ENCODE peak calls at places on chromosomes 1 and 21, in ten cellular contexts. U is stimulated activated CD4-positive, alpha-beta T cell treated with anti-CD3 and anti-CD28 coated beads, Interleukin-1b, Interleukin-23, amount 100 ng/mL, for 24 hours; M is NCI-H1417 treated with DMSO at 0.1 percent for 48 hours; W is nephron progenitor cell; D is MM.1S; V is neural progenitor cell; I is RPMI8226; G is memory B cell; C is T-helper 2 cell; A is OCI-LY7. Y is an unnamed sample.

GRCh38 chr1:79190074-79190473 is 183.5 kb upstream of the ADGRL4 start:
- DNase-seq in U (no peak), M (no peak), W (no peak), D (no peak), V (no peak), I (peak; percentile 33), G (no peak), C (no peak), A (no peak), Y (no peak)

GRCh38 chr1:209248649-209249279 is 334.8 kb upstream of the CAMK1G start:
- DNase-seq in U (peak; percentile 28), M (peak; percentile 33), W (peak; percentile 72), D (peak; percentile 88), V (peak; percentile 72), I (peak; percentile 85), G (peak; percentile 41), C (no peak), A (peak; percentile 56), Y (peak; percentile 62)

GRCh38 chr1:221611930-221612777 is 129.7 kb downstream of the DUSP10 start:
- DNase-seq in U (no peak), M (no peak), W (no peak), D (no peak), V (no peak), I (no peak), G (no peak), C (no peak), A (no peak), Y (peak; percentile 11)

GRCh38 chr1:162321809-162322422 is 54.7 kb downstream of the SPATA46 start:
- DNase-seq in U (no peak), M (no peak), W (no peak), D (no peak), V (no peak), I (no peak), G (no peak), C (no peak), A (no peak), Y (no peak)

GRCh38 chr1:81512242-81512641 is 288.5 kb upstream of the ADGRL2 start:
- DNase-seq in U (no peak), M (no peak), W (no peak), D (no peak), V (no peak), I (no peak), G (no peak), C (no peak), A (no peak), Y (no peak)

GRCh38 chr1:57848406-57848805 is 424.5 kb upstream of the DAB1 start:
- DNase-seq in U (no peak), M (no peak), W (no peak), D (no peak), V (no peak), I (no peak), G (no peak), C (no peak), A (no peak), Y (no peak)

GRCh38 chr1:49351744-49352143 is 575.1 kb upstream of the BEND5 start:
- DNase-seq in U (no peak), M (no peak), W (no peak), D (no peak), V (no peak), I (no peak), G (no peak), C (no peak), A (no peak), Y (peak; percentile 3)

GRCh38 chr1:74344396-74344795 is 109.2 kb downstream of the TNNI3K start:
- DNase-seq in U (no peak), M (no peak), W (no peak), D (no peak), V (no peak), I (no peak), G (no peak), C (no peak), A (no peak), Y (no peak)

GRCh38 chr1:153081736-153082135 is 10.3 kb upstream of the SPRR2B start:
- DNase-seq in U (no peak), M (no peak), W (no peak), D (no peak), V (no peak), I (no peak), G (no peak), C (no peak), A (no peak), Y (no peak)

GRCh38 chr1:27318596-27318995 is 3.4 kb upstream of the TMEM222 start:
- DNase-seq in U (no peak), M (no peak), W (no peak), D (no peak), V (no peak), I (no peak), G (no peak), C (no peak), A (no peak), Y (no peak)

GRCh38 chr1:6121651-6122370 is 58.3 kb downstream of the CHD5 start:
- DNase-seq in U (no peak), M (no peak), W (no peak), D (no peak), V (no peak), I (no peak), G (no peak), C (no peak), A (no peak), Y (no peak)

GRCh38 chr1:29426701-29427279 is 190.5 kb downstream of the PTPRU start:
- DNase-seq in U (no peak), M (no peak), W (no peak), D (no peak), V (no peak), I (peak; percentile 18), G (no peak), C (no peak), A (no peak), Y (no peak)

GRCh38 chr21:31233711-31234110 is 110.3 kb downstream of the TIAM1 start:
- DNase-seq in U (no peak), M (no peak), W (no peak), D (no peak), V (no peak), I (no peak), G (no peak), C (no peak), A (no peak), Y (no peak)

GRCh38 chr1:233251321-233251720 is 44.2 kb downstream of the PCNX2 start:
- DNase-seq in U (no peak), M (no peak), W (no peak), D (no peak), V (no peak), I (no peak), G (no peak), C (no peak), A (no peak), Y (no peak)

GRCh38 chr1:204127597-204128242 is 24.1 kb downstream of the ETNK2 start:
- DNase-seq in U (no peak), M (peak; percentile 23), W (peak; percentile 68), D (peak; percentile 28), V (peak; percentile 88), I (peak; percentile 60), G (no peak), C (no peak), A (peak; percentile 63), Y (peak; percentile 63)

GRCh38 chr1:96772972-96773371 is 51.4 kb downstream of the PTBP2 start:
- DNase-seq in U (no peak), M (no peak), W (no peak), D (no peak), V (no peak), I (no peak), G (no peak), C (no peak), A (no peak), Y (no peak)

GRCh38 chr1:165632152-165632469 is 1.1 kb downstream of the MGST3 start:
- DNase-seq in U (no peak), M (no peak), W (no peak), D (no peak), V (peak; percentile 22), I (no peak), G (no peak), C (no peak), A (no peak), Y (no peak)

GRCh38 chr1:92655197-92655801 is 129.6 kb downstream of the EVI5 start:
- DNase-seq in U (no peak), M (no peak), W (no peak), D (no peak), V (no peak), I (no peak), G (no peak), C (no peak), A (no peak), Y (no peak)

GRCh38 chr1:215476541-215476940 is 90.6 kb upstream of the KCTD3 start:
- DNase-seq in U (no peak), M (no peak), W (no peak), D (no peak), V (no peak), I (no peak), G (no peak), C (no peak), A (no peak), Y (no peak)

GRCh38 chr1:94434339-94435092 is 16.3 kb downstream of the ABCD3 start:
- DNase-seq in U (no peak), M (no peak), W (no peak), D (no peak), V (no peak), I (no peak), G (no peak), C (no peak), A (no peak), Y (no peak)

GRCh38 chr1:187374130-187374529 is 545.4 kb downstream of the PLA2G4A start:
- DNase-seq in U (no peak), M (no peak), W (no peak), D (no peak), V (no peak), I (no peak), G (no peak), C (no peak), A (no peak), Y (no peak)

GRCh38 chr1:212918751-212919150 is 31.6 kb upstream of the VASH2 start:
- DNase-seq in U (no peak), M (no peak), W (no peak), D (no peak), V (no peak), I (no peak), G (no peak), C (no peak), A (no peak), Y (peak; percentile 30)

GRCh38 chr1:43108080-43108479 is 64.0 kb downstream of the EBNA1BP2 start:
- DNase-seq in U (no peak), M (no peak), W (no peak), D (no peak), V (no peak), I (no peak), G (no peak), C (no peak), A (no peak), Y (no peak)

GRCh38 chr21:42056996-42057689 is 14.0 kb upstream of the UMODL1 start:
- DNase-seq in U (no peak), M (peak; percentile 61), W (no peak), D (no peak), V (no peak), I (no peak), G (no peak), C (no peak), A (no peak), Y (no peak)

GRCh38 chr1:177772621-177773020 is 197.2 kb downstream of the SEC16B start:
- DNase-seq in U (no peak), M (no peak), W (no peak), D (no peak), V (no peak), I (no peak), G (no peak), C (no peak), A (no peak), Y (no peak)

GRCh38 chr1:234729566-234729965 is 119.6 kb upstream of the IRF2BP2 start:
- DNase-seq in U (no peak), M (no peak), W (no peak), D (no peak), V (no peak), I (no peak), G (no peak), C (no peak), A (no peak), Y (no peak)

GRCh38 chr1:246681822-246682221 is 42.4 kb upstream of the SCCPDH start:
- DNase-seq in U (no peak), M (no peak), W (peak; percentile 71), D (no peak), V (no peak), I (no peak), G (no peak), C (no peak), A (no peak), Y (peak; percentile 85)

GRCh38 chr1:97331165-97331564 is 589.7 kb downstream of the DPYD start:
- DNase-seq in U (no peak), M (no peak), W (no peak), D (no peak), V (no peak), I (no peak), G (no peak), C (no peak), A (peak; percentile 18), Y (peak; percentile 5)

Y was measured in NB4.